ENCODE peak calls at places on chromosomes 11 and 22, in six cellular contexts. X is H7; M is activated T-cell treated with anti-CD3 and anti-CD28 coated beads for 4 hours; V is sciatic nerve; S is activated CD8-positive, alpha-beta memory T cell treated with anti-CD3 and anti-CD28 coated beads, Interleukin-2, amount 50 U/mL, for 48 hours; B is ureter. W is an unnamed sample.

GRCh38 chr11:68159161-68159560 is 38.0 kb upstream of the CHKA start:
- DNase-seq in X (no peak), B (no peak), M (no peak), V (no peak), S (no peak), W (no peak)

GRCh38 chr11:111718436-111719325 is 47.5 kb downstream of the PPP2R1B start:
- DNase-seq in S (no peak), M (no peak), B (no peak), X (no peak), V (no peak), W (no peak)

GRCh38 chr11:2393111-2393868 is 7.3 kb upstream of the TSSC4 start:
- DNase-seq in X (no peak), M (no peak), S (no peak), B (no peak), V (no peak), W (no peak)

GRCh38 chr22:37775785-37776638 is 31.7 kb upstream of the GCAT start:
- DNase-seq in B (no peak), X (no peak), M (no peak), V (no peak), S (no peak), W (no peak)

GRCh38 chr11:3161309-3161708 is 3.8 kb downstream of the OSBPL5 start:
- DNase-seq in X (peak), M (no peak), B (no peak), S (no peak), V (peak), W (no peak)

GRCh38 chr22:45884201-45885067 is 92.5 kb downstream of the WNT7B start:
- DNase-seq in X (peak), M (no peak), S (no peak), V (peak), B (no peak), W (no peak)

GRCh38 chr22:33922268-33922667 is 2.0 kb upstream of the LARGE1 start:
- DNase-seq in V (peak), S (peak), B (peak), X (no peak), M (no peak), W (no peak)

GRCh38 chr22:28207281-28208030 is 288.4 kb upstream of the PITPNB start:
- DNase-seq in X (no peak), V (no peak), S (no peak), M (no peak), B (no peak), W (no peak)

GRCh38 chr11:62707277-62707771 is at the start of the genes BSCL2 and GNG3:
- DNase-seq in S (peak), V (no peak), B (no peak), M (no peak), X (peak), W (no peak)

GRCh38 chr11:85627332-85627997 is at the start of gene DLG2:
- DNase-seq in S (no peak), V (peak), X (no peak), M (no peak), B (no peak), W (no peak)